ENCODE peak calls at places on chromosomes 7 and 10, in ten cellular contexts. S is astrocyte of the spinal cord, V is astrocyte, D is tibial nerve, I is fibroblast of pulmonary artery, B is BJ, H is A549, Y is GM23248, T is cardiac fibroblast, P is left ventricle myocardium inferior. Z is an unnamed sample.

GRCh38 chr10:34650156-34650555 is 164.9 kb downstream of the PARD3 start:
- DNase-seq in S (no peak), V (peak), D (no peak), I (no peak), B (no peak), H (no peak), Y (no peak), T (no peak), P (no peak), Z (no peak)

GRCh38 chr10:100746413-100746931 is 1.1 kb downstream of the PAX2 start:
- DNase-seq in S (no peak), V (no peak), D (no peak), I (no peak), B (no peak), H (no peak), Y (no peak), T (no peak), P (no peak), Z (no peak)

GRCh38 chr10:124172241-124172661 is 78.9 kb upstream of the CHST15 start:
- DNase-seq in S (no peak), V (no peak), D (no peak), I (no peak), B (no peak), H (no peak), Y (no peak), T (peak), P (no peak), Z (no peak)

GRCh38 chr7:124800386-124800785 is 34.8 kb upstream of the GPR37 start:
- DNase-seq in S (no peak), V (no peak), D (no peak), I (no peak), B (no peak), H (no peak), Y (no peak), T (no peak), P (no peak), Z (no peak)

GRCh38 chr7:2355079-2356008 is 717 bp downstream of the EIF3B start:
- DNase-seq in S (no peak), V (no peak), D (no peak), I (no peak), B (no peak), H (peak), Y (peak), T (no peak), P (no peak), Z (peak)

GRCh38 chr10:132520147-132520811 is 17.3 kb upstream of the INPP5A start:
- DNase-seq in S (peak), V (peak), D (peak), I (peak), B (peak), H (no peak), Y (peak), T (peak), P (peak), Z (peak)

GRCh38 chr10:35739998-35740397 is 97.9 kb upstream of the FZD8 start:
- DNase-seq in S (peak), V (peak), D (no peak), I (peak), B (no peak), H (no peak), Y (peak), T (peak), P (no peak), Z (peak)

GRCh38 chr10:5434017-5434753 is 21.8 kb downstream of the NET1 start:
- DNase-seq in S (peak), V (peak), D (no peak), I (peak), B (no peak), H (peak), Y (peak), T (peak), P (no peak), Z (peak)

GRCh38 chr10:35480150-35480549 is 125.0 kb upstream of the GJD4 start:
- DNase-seq in S (no peak), V (no peak), D (no peak), I (no peak), B (no peak), H (peak), Y (no peak), T (no peak), P (no peak), Z (no peak)

GRCh38 chr10:131886181-131886716 is 14.6 kb upstream of the PPP2R2D start:
- DNase-seq in S (no peak), V (no peak), D (no peak), I (no peak), B (no peak), H (no peak), Y (no peak), T (no peak), P (no peak), Z (no peak)

GRCh38 chr10:78194539-78195402 is 161.1 kb downstream of the RPS24 start:
- DNase-seq in S (peak), V (no peak), D (no peak), I (peak), B (no peak), H (no peak), Y (peak), T (peak), P (no peak), Z (peak)

GRCh38 chr10:16187161-16187560 is 249.6 kb upstream of the PTER start:
- DNase-seq in S (no peak), V (no peak), D (no peak), I (no peak), B (no peak), H (no peak), Y (no peak), T (no peak), P (no peak), Z (no peak)

GRCh38 chr7:1357601-1358271 is 101.5 kb downstream of the MICALL2 start:
- DNase-seq in S (no peak), V (no peak), D (no peak), I (peak), B (no peak), H (no peak), Y (peak), T (no peak), P (no peak), Z (no peak)

GRCh38 chr7:71386200-71386599 is 254.3 kb downstream of the GALNT17 start:
- DNase-seq in S (no peak), V (no peak), D (no peak), I (no peak), B (no peak), H (no peak), Y (no peak), T (no peak), P (no peak), Z (no peak)

GRCh38 chr10:35135861-35136260 is 9.2 kb downstream of the CREM start:
- DNase-seq in S (no peak), V (no peak), D (no peak), I (no peak), B (no peak), H (no peak), Y (peak), T (no peak), P (no peak), Z (no peak)

GRCh38 chr7:44847509-44847919 is 373 bp downstream of the H2AZ2 start:
- DNase-seq in S (peak), V (peak), D (peak), I (peak), B (peak), H (peak), Y (peak), T (peak), P (peak), Z (peak)

GRCh38 chr7:44846816-44847508 is 925 bp downstream of the H2AZ2 start:
- DNase-seq in S (no peak), V (no peak), D (no peak), I (no peak), B (no peak), H (no peak), Y (no peak), T (no peak), P (no peak), Z (no peak)

GRCh38 chr7:44847920-44848634 is at the start of gene H2AZ2:
- DNase-seq in S (peak), V (peak), D (peak), I (peak), B (peak), H (peak), Y (peak), T (peak), P (peak), Z (peak)

GRCh38 chr7:44852590-44852989 is 4.7 kb upstream of the H2AZ2 start:
- DNase-seq in S (no peak), V (no peak), D (no peak), I (no peak), B (no peak), H (no peak), Y (no peak), T (no peak), P (no peak), Z (no peak)

DNA sequence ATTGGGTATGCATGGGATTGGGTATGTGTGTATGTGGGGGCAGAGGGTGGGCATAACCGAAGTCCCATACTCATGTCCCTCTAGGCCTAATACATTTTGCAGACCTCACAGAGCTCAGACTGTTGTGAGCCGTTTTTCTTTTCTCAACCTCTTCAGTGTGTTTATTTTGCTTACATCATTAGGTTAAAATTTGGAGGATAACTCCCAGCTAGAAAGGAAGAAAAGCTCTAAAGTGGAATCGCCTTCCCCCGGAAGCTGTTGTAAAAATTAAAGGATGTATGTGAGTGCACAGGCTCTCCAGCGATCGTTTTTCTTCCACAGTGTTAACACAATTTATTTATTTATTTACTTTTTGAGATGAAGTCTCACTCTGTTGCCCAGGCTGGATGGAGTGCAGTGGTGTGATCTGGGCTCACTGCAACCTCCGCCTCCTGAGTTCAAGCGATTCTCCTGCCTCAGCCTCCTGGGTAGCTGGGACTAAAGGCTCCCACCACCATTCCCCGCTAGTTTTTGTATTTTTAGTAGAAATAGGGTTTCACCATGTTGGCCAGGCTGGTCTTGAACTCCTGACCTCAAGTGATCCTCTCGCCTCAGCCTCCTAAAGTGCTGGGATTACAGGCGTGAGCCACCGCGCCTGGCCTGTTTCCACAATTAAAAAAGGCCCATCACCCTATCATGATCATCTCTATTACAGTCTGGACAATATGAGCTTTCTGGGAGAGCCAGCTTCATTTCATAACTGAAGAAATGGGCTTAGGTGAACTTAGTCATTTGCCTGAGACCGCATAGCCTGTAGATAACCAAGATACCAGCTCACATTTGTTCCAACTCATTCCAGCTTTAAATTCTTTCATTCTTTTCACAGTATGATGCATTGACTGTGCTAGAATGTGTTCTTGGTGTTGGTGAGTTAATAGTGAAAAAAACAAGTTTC is 1.7 kb upstream of the H2AZ2 start:
- DNase-seq in S (no peak), V (peak), D (no peak), I (peak), B (no peak), H (no peak), Y (peak), T (peak), P (no peak), Z (no peak)
- H3K4me3 ChIP-seq in S (no peak), V (no peak), D (no peak), I (no peak), B (no peak), H (peak), Y (peak), T (no peak), P (peak), Z (peak)

GRCh38 chr10:13792011-13792410 is 205.2 kb downstream of the PRPF18 start:
- DNase-seq in S (no peak), V (no peak), D (no peak), I (no peak), B (no peak), H (no peak), Y (no peak), T (no peak), P (peak), Z (no peak)
- H3K4me3 ChIP-seq in S (no peak), V (no peak), D (no peak), I (no peak), B (no peak), H (no peak), Y (no peak), T (no peak), P (no peak), Z (no peak)

GRCh38 chr10:7045891-7046599 is 364.8 kb downstream of the SFMBT2 start:
- DNase-seq in S (no peak), V (no peak), D (no peak), I (no peak), B (no peak), H (no peak), Y (no peak), T (no peak), P (no peak), Z (no peak)
- H3K4me3 ChIP-seq in S (no peak), V (no peak), D (no peak), I (no peak), B (no peak), H (no peak), Y (no peak), T (no peak), P (no peak), Z (no peak)

DNA sequence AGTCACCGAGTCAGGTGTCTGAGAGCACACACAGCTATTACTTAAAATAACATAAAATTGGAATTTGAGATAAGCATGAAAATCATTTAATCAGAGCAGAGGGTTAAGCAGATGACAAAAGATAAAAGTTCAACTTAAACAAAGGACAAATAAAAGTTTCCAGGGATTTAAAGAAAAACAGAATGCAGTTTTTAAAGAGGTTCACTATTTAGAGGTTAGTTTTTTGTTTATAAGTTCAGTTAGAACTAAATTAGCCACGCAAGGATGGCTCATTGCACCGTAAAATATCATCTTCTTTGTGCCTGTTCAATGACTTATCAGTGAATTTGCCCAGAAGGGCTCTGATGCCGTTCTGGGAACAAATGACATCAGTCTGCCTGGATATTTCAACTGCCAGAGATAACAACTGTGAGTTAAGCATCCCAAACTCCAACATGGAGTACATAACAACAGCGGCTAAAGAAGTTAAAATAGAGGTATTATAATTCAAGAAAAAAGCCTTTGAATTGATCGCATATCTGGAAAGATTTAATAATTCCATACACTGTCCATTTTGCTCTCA is 107.8 kb downstream of the ANK3 start:
- DNase-seq in S (peak), V (no peak), D (no peak), I (no peak), B (no peak), H (no peak), Y (no peak), T (peak), P (no peak), Z (peak)
- H3K4me3 ChIP-seq in S (no peak), V (no peak), D (no peak), I (no peak), B (no peak), H (no peak), Y (no peak), T (no peak), P (no peak), Z (no peak)

DNA sequence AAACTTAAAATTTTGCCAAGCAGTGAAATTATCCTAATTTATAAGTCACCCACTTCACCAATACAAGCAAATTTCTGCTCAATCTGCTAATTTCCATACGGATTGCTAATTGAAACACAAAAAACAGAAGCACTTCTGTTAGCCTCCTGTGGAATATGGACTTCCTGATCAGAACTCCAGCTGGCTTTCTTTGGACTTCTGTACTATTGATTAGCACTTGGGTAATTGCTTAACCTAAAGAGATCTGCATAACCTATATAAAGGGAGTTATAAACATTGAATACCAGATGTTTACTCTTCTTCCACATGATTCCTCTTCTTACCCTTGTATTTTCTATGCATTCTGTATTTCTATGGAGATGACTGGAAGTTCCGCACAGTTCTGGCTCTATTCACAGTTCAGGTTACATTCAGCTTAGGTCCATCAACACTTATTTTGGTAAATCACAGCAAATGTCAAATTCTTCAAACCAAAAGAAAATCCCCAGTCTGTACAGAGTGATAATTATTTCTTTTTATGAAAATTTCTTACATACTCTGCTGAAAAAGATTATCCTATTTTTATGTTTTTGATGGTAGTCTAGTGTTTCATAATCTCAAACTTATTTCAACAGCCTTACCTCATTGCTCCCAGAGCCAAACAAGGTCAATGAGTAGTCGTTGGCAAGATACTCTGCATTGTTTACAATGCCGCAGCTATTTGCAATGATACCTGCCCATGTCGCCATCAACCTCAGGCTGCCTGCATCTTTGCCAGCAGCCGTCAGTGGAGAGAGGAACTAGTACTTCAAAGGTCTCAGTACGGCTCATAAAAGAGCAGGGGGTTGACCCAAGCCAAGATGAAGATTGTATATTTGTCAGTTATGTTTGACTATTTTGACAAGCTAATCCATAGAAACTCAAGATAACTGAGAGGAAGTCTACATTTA is 225.6 kb downstream of the AHR start:
- DNase-seq in S (peak), V (peak), D (peak), I (peak), B (no peak), H (peak), Y (peak), T (peak), P (no peak), Z (peak)
- H3K4me3 ChIP-seq in S (no peak), V (no peak), D (no peak), I (peak), B (no peak), H (no peak), Y (peak), T (no peak), P (no peak), Z (no peak)

GRCh38 chr10:29896053-29896452 is 163.3 kb downstream of the JCAD start:
- DNase-seq in S (peak), V (peak), D (no peak), I (peak), B (no peak), H (no peak), Y (peak), T (peak), P (no peak), Z (peak)

GRCh38 chr10:29895436-29895835 is 163.9 kb downstream of the JCAD start:
- DNase-seq in S (peak), V (peak), D (peak), I (peak), B (peak), H (no peak), Y (peak), T (peak), P (peak), Z (peak)

GRCh38 chr10:29897430-29897829 is 162.0 kb downstream of the JCAD start:
- DNase-seq in S (no peak), V (no peak), D (no peak), I (no peak), B (no peak), H (no peak), Y (no peak), T (no peak), P (no peak), Z (no peak)

GRCh38 chr10:29897999-29898716 is 161.2 kb downstream of the JCAD start:
- DNase-seq in S (no peak), V (no peak), D (no peak), I (no peak), B (no peak), H (no peak), Y (no peak), T (no peak), P (no peak), Z (no peak)
- H3K4me3 ChIP-seq in S (no peak), V (no peak), D (no peak), I (no peak), B (no peak), H (no peak), Y (no peak), T (no peak), P (no peak), Z (no peak)

GRCh38 chr7:3561908-3562307 is 260.9 kb downstream of the SDK1 start:
- DNase-seq in S (no peak), V (no peak), D (no peak), I (no peak), B (no peak), H (no peak), Y (no peak), T (no peak), P (no peak), Z (no peak)

GRCh38 chr7:3564231-3564630 is 263.2 kb downstream of the SDK1 start:
- DNase-seq in S (no peak), V (no peak), D (no peak), I (no peak), B (no peak), H (no peak), Y (no peak), T (no peak), P (no peak), Z (no peak)

GRCh38 chr7:3560495-3560894 is 259.4 kb downstream of the SDK1 start:
- DNase-seq in S (no peak), V (no peak), D (no peak), I (no peak), B (no peak), H (no peak), Y (no peak), T (no peak), P (no peak), Z (no peak)

GRCh38 chr7:3558410-3558809 is 257.4 kb downstream of the SDK1 start:
- DNase-seq in S (no peak), V (peak), D (no peak), I (peak), B (no peak), H (no peak), Y (no peak), T (peak), P (no peak), Z (no peak)

DNA sequence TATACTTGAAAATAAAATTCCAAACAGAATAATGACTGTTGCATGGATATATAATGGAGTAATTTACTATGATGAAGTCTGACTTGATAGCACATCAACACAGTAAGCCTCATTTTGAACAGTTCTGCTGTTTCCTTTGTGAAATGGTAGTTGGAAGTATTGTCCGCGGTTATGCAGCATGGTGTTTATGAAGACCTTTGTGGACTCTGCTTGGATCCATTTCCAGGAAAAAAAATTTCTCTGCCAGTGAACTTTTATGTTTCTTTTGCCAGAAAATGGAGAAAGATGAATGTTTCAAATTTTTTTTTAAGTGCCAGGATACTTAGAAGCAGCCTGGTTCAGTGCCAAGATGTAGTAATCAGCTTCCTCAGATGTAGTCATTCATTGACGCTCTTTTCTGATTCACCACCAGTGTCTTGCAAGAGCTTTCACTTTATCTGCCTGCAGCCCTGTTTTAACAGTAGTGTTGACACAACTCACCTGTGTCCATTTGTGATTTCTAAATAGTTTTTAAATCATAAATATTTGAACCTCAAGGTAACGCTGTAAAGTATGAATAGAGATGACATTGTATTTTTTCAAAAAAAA is 258.2 kb downstream of the SDK1 start:
- DNase-seq in S (peak), V (peak), D (peak), I (peak), B (no peak), H (peak), Y (peak), T (peak), P (no peak), Z (peak)
- H3K4me3 ChIP-seq in S (no peak), V (no peak), D (no peak), I (no peak), B (no peak), H (no peak), Y (no peak), T (no peak), P (no peak), Z (no peak)

Z was measured in fibroblast of mammary gland.